ENCODE peak calls at places on chromosomes 11 and 22, in ten cellular contexts. V, K, W, G, X, B, S, R, A and U are unnamed samples.

GRCh38 chr22:26589845-26590524 is at the start of gene TPST2:
- DNase-seq in V (peak), K (peak), W (no peak), G (peak), X (peak), B (peak), S (peak), R (peak), A (peak), U (peak)

GRCh38 chr22:19663286-19663815 is 51.0 kb upstream of the SEPTIN5 start:
- DNase-seq in V (no peak), K (peak), W (no peak), G (peak), X (no peak), B (no peak), S (peak), R (peak), A (peak), U (no peak)

GRCh38 chr22:44676441-44677298 is 25.3 kb upstream of the PRR5 start:
- DNase-seq in V (no peak), K (peak), W (no peak), G (no peak), X (no peak), B (no peak), S (no peak), R (no peak), A (no peak), U (no peak)

GRCh38 chr11:106156290-106156937 is 79.0 kb downstream of the AASDHPPT start:
- DNase-seq in V (no peak), K (peak), W (no peak), G (peak), X (no peak), B (no peak), S (peak), R (peak), A (no peak), U (peak)

GRCh38 chr22:22691716-22692701 is 47.6 kb downstream of the GGTLC2 start:
- DNase-seq in V (no peak), K (no peak), W (no peak), G (no peak), X (no peak), B (no peak), S (no peak), R (no peak), A (no peak), U (no peak)

GRCh38 chr22:29345932-29346331 is 30.4 kb upstream of the RASL10A start:
- DNase-seq in V (no peak), K (no peak), W (no peak), G (no peak), X (no peak), B (no peak), S (no peak), R (no peak), A (no peak), U (no peak)

GRCh38 chr22:36660931-36661330 is 42.6 kb downstream of the CACNG2 start:
- DNase-seq in V (no peak), K (no peak), W (no peak), G (no peak), X (no peak), B (no peak), S (no peak), R (no peak), A (no peak), U (no peak)

GRCh38 chr11:48141475-48142100 is 75.0 kb upstream of the OR4B1 start:
- DNase-seq in V (no peak), K (no peak), W (no peak), G (no peak), X (no peak), B (no peak), S (no peak), R (peak), A (no peak), U (no peak)

GRCh38 chr11:102099755-102100154 is 10.5 kb upstream of the YAP1 start:
- DNase-seq in V (no peak), K (no peak), W (no peak), G (no peak), X (no peak), B (no peak), S (no peak), R (no peak), A (no peak), U (no peak)

GRCh38 chr22:27554106-27554814 is 247.3 kb downstream of the MN1 start:
- DNase-seq in V (no peak), K (no peak), W (no peak), G (no peak), X (no peak), B (no peak), S (no peak), R (no peak), A (peak), U (no peak)

GRCh38 chr11:2561283-2562180 is 116.7 kb downstream of the KCNQ1 start:
- DNase-seq in V (no peak), K (no peak), W (no peak), G (no peak), X (no peak), B (no peak), S (no peak), R (no peak), A (no peak), U (no peak)

GRCh38 chr11:67062526-67063373 is 6.1 kb downstream of the RHOD start:
- DNase-seq in V (no peak), K (no peak), W (no peak), G (no peak), X (no peak), B (no peak), S (no peak), R (no peak), A (no peak), U (no peak)

GRCh38 chr22:46593996-46594946 is 25.9 kb upstream of the GRAMD4 start:
- DNase-seq in V (no peak), K (no peak), W (no peak), G (no peak), X (no peak), B (peak), S (no peak), R (no peak), A (no peak), U (no peak)

GRCh38 chr22:19766506-19767426 is 6.2 kb downstream of the TBX1 start:
- DNase-seq in V (peak), K (peak), W (no peak), G (no peak), X (peak), B (no peak), S (no peak), R (peak), A (no peak), U (no peak)

GRCh38 chr11:45885274-45885920 is at the start of gene MAPK8IP1:
- DNase-seq in V (peak), K (peak), W (no peak), G (peak), X (no peak), B (peak), S (no peak), R (peak), A (no peak), U (peak)

GRCh38 chr11:8531312-8531711 is 62.7 kb downstream of the STK33 start:
- DNase-seq in V (no peak), K (peak), W (no peak), G (no peak), X (no peak), B (no peak), S (no peak), R (no peak), A (peak), U (peak)

GRCh38 chr11:61963282-61964057 is 4.0 kb downstream of the FTH1 start:
- DNase-seq in V (peak), K (no peak), W (no peak), G (no peak), X (no peak), B (no peak), S (no peak), R (peak), A (no peak), U (peak)

GRCh38 chr11:85913486-85913885 is 58.3 kb downstream of the CCDC83 start:
- DNase-seq in V (no peak), K (no peak), W (no peak), G (no peak), X (no peak), B (no peak), S (no peak), R (no peak), A (no peak), U (no peak)